ENCODE peak calls at places on chromosome 16, in ten cellular contexts. C, R, D, B, H, J, P, T, W and L are unnamed samples.

GRCh38 chr16:55039931-55040330 is 109.3 kb downstream of the IRX5 start:
- DNase-seq in C (no peak), R (no peak), D (no peak), B (no peak), H (no peak), J (no peak), P (no peak), T (no peak), W (no peak), L (no peak)

GRCh38 chr16:67987460-67988160 is 7.3 kb upstream of the DPEP3 start:
- DNase-seq in C (peak; percentile 66), R (no peak), D (no peak), B (no peak), H (no peak), J (no peak), P (no peak), T (no peak), W (no peak), L (peak; percentile 69)

GRCh38 chr16:10941127-10941933 is 938 bp downstream of the DEXI start:
- DNase-seq in C (no peak), R (no peak), D (no peak), B (no peak), H (no peak), J (peak; percentile 70), P (peak; percentile 50), T (no peak), W (no peak), L (peak; percentile 61)

GRCh38 chr16:49019826-49020401 is 261.7 kb downstream of the CBLN1 start:
- DNase-seq in C (no peak), R (no peak), D (no peak), B (no peak), H (no peak), J (no peak), P (no peak), T (no peak), W (no peak), L (no peak)

GRCh38 chr16:30628628-30629342 is 18.6 kb upstream of the ZNF689 start:
- DNase-seq in C (peak; percentile 73), R (peak; percentile 87), D (peak; percentile 83), B (peak; percentile 43), H (peak; percentile 92), J (peak; percentile 91), P (peak; percentile 85), T (peak; percentile 88), W (peak; percentile 74), L (peak; percentile 93)

GRCh38 chr16:84907575-84907974 is 87.8 kb downstream of the CRISPLD2 start:
- DNase-seq in C (no peak), R (no peak), D (no peak), B (no peak), H (no peak), J (no peak), P (no peak), T (no peak), W (no peak), L (peak; percentile 85)

GRCh38 chr16:71410146-71410545 is 31.7 kb downstream of the TLE7 start:
- DNase-seq in C (no peak), R (no peak), D (no peak), B (no peak), H (no peak), J (no peak), P (no peak), T (no peak), W (no peak), L (peak; percentile 65)

GRCh38 chr16:86819523-86819887 is 241.2 kb downstream of the FOXL1 start:
- DNase-seq in C (no peak), R (no peak), D (no peak), B (no peak), H (no peak), J (no peak), P (no peak), T (no peak), W (no peak), L (no peak)

GRCh38 chr16:5381481-5381880 is 283.9 kb upstream of the EEF2KMT start:
- DNase-seq in C (no peak), R (no peak), D (no peak), B (no peak), H (no peak), J (no peak), P (no peak), T (no peak), W (no peak), L (no peak)

GRCh38 chr16:54927125-54928015 is 3.3 kb upstream of the IRX5 start:
- DNase-seq in C (no peak), R (no peak), D (no peak), B (no peak), H (no peak), J (no peak), P (no peak), T (no peak), W (no peak), L (no peak)

GRCh38 chr16:74271879-74272278 is 24.7 kb upstream of the PSMD7 start:
- DNase-seq in C (no peak), R (no peak), D (no peak), B (no peak), H (no peak), J (no peak), P (no peak), T (no peak), W (no peak), L (no peak)

GRCh38 chr16:4402439-4403132 is 13.8 kb downstream of the CORO7 start:
- DNase-seq in C (peak; percentile 69), R (peak; percentile 71), D (peak; percentile 67), B (no peak), H (peak; percentile 77), J (peak; percentile 92), P (peak; percentile 92), T (peak; percentile 86), W (peak; percentile 96), L (peak; percentile 100)

GRCh38 chr16:13756411-13756810 is 163.5 kb upstream of the ERCC4 start:
- DNase-seq in C (no peak), R (no peak), D (no peak), B (no peak), H (no peak), J (no peak), P (no peak), T (no peak), W (no peak), L (no peak)

GRCh38 chr16:2529061-2529931 is 1.9 kb downstream of the CEMP1 start:
- DNase-seq in C (no peak), R (no peak), D (no peak), B (no peak), H (no peak), J (peak; percentile 65), P (peak; percentile 53), T (no peak), W (peak; percentile 55), L (peak; percentile 85)